ENCODE peak calls at places on chromosome 14, in eight cellular contexts. W is GM12878, L is vagina, N is endothelial cell of umbilical vein, V is HL-60, I is GM23338, B is breast epithelium, K is HCT116. M is an unnamed sample.

GRCh38 chr14:75205586-75205985 is 29.2 kb upstream of the TMED10 start:
- DNase-seq in V (peak), L (no peak), N (peak), W (no peak), B (no peak), I (no peak), K (no peak), M (no peak)

GRCh38 chr14:32444262-32444661 is 115.2 kb downstream of the AKAP6 start:
- DNase-seq in V (no peak), K (no peak), W (no peak), L (no peak), B (no peak), I (no peak), N (no peak), M (no peak)

GRCh38 chr14:94977016-94977415 is 180.3 kb downstream of the DICER1 start:
- DNase-seq in V (no peak), K (no peak), L (no peak), W (no peak), I (no peak), N (no peak), B (no peak), M (no peak)

GRCh38 chr14:73783107-73783727 is 68.4 kb upstream of the PTGR2 start:
- DNase-seq in L (no peak), B (no peak), W (no peak), N (no peak), V (no peak), K (no peak), I (peak), M (peak)

GRCh38 chr14:68610251-68610793 is 182.5 kb downstream of the ZFP36L1 start:
- DNase-seq in W (no peak), N (no peak), K (peak), I (no peak), B (no peak), V (no peak), L (no peak), M (peak)

GRCh38 chr14:103705158-103705523 is 10.1 kb downstream of the XRCC3 start:
- DNase-seq in W (no peak), I (no peak), B (no peak), K (no peak), V (no peak), L (no peak), N (peak), M (no peak)

GRCh38 chr14:72894623-72895378 is 900 bp upstream of the DPF3 start:
- DNase-seq in K (no peak), N (peak), V (no peak), I (peak), B (no peak), L (no peak), W (no peak), M (no peak)

GRCh38 chr14:64861916-64862315 is 17.8 kb downstream of the SPTB start:
- DNase-seq in I (peak), N (no peak), W (no peak), L (no peak), K (no peak), B (no peak), V (no peak), M (no peak)

GRCh38 chr14:74820288-74820687 is 55.7 kb downstream of the PROX2 start:
- DNase-seq in K (no peak), W (no peak), L (no peak), N (no peak), B (no peak), I (no peak), V (no peak), M (no peak)

GRCh38 chr14:102764220-102764671 is 13.0 kb upstream of the TRAF3 start:
- DNase-seq in V (no peak), I (no peak), N (no peak), L (no peak), W (peak), B (no peak), K (no peak), M (no peak)

GRCh38 chr14:89853976-89854693 is 100.4 kb downstream of the EFCAB11 start:
- DNase-seq in B (no peak), K (no peak), I (no peak), N (no peak), W (no peak), L (no peak), V (no peak), M (no peak)

GRCh38 chr14:106879241-106879640 is 1352.9 kb downstream of the TMEM121 start:
- DNase-seq in B (no peak), I (peak), N (no peak), V (peak), K (peak), W (no peak), L (no peak), M (no peak)

GRCh38 chr14:24741871-24742270 is 107.9 kb upstream of the GZMB start:
- DNase-seq in N (no peak), B (no peak), L (no peak), K (no peak), V (no peak), W (no peak), I (no peak), M (no peak)

GRCh38 chr14:65168840-65169239 is 66.5 kb upstream of the MAX start:
- DNase-seq in K (peak), V (no peak), W (no peak), I (peak), B (no peak), N (no peak), L (no peak), M (no peak)

GRCh38 chr14:70641548-70642312 is at the start of gene TTC9:
- DNase-seq in L (no peak), N (no peak), W (no peak), B (no peak), I (peak), K (no peak), V (no peak), M (no peak)

GRCh38 chr14:71852201-71852600 is 80.0 kb upstream of the RGS6 start:
- DNase-seq in L (no peak), W (no peak), V (peak), K (no peak), N (no peak), B (no peak), I (no peak), M (no peak)

GRCh38 chr14:96250545-96250944 is 5.5 kb upstream of the BDKRB1 start:
- DNase-seq in L (no peak), N (no peak), W (no peak), K (no peak), I (no peak), V (no peak), B (no peak), M (no peak)

GRCh38 chr14:55707365-55707804 is 127.4 kb downstream of the KTN1 start:
- DNase-seq in K (no peak), V (peak), I (peak), B (no peak), W (no peak), L (no peak), N (peak), M (no peak)

GRCh38 chr14:22572562-22573058 is 16.4 kb downstream of the DAD1 start:
- DNase-seq in W (no peak), B (no peak), I (no peak), N (peak), V (no peak), L (no peak), K (no peak), M (no peak)

GRCh38 chr14:92684801-92685560 is 63.4 kb downstream of the LGMN start:
- DNase-seq in N (no peak), K (no peak), L (no peak), V (no peak), I (peak), B (no peak), W (no peak), M (no peak)

GRCh38 chr14:22822017-22822618 is 6.9 kb upstream of the SLC7A7 start:
- DNase-seq in V (no peak), L (no peak), W (no peak), I (peak), B (no peak), K (no peak), N (no peak), M (no peak)

GRCh38 chr14:79544671-79545070 is 666.6 kb downstream of the DIO2 start:
- DNase-seq in N (no peak), W (no peak), B (no peak), V (no peak), I (no peak), K (no peak), L (no peak), M (no peak)

GRCh38 chr14:78412475-78412874 is 242.3 kb downstream of the NRXN3 start:
- DNase-seq in N (no peak), I (no peak), K (no peak), V (no peak), W (no peak), B (no peak), L (no peak), M (no peak)

GRCh38 chr14:92951261-92951660 is 28.3 kb downstream of the CHGA start:
- DNase-seq in V (no peak), L (no peak), K (no peak), W (no peak), B (no peak), I (no peak), N (no peak), M (no peak)

GRCh38 chr14:101505216-101505970 is 55.9 kb upstream of the DIO3 start:
- DNase-seq in N (no peak), I (no peak), K (no peak), V (no peak), W (no peak), L (no peak), B (peak), M (peak)
- TF ChIP-seq POLR2AphosphoS5 in N (no peak), I (no peak), K (no peak), V (no peak), W (no peak), L (no peak), B (no peak), M (no peak)

GRCh38 chr14:99749763-99750715 is 43.2 kb upstream of the EML1 start:
- DNase-seq in N (no peak), L (no peak), B (no peak), K (no peak), V (no peak), I (no peak), W (no peak), M (no peak)

GRCh38 chr14:99753225-99754140 is 39.7 kb upstream of the EML1 start:
- DNase-seq in V (no peak), I (peak), N (peak), W (no peak), K (no peak), B (no peak), L (no peak), M (no peak)

GRCh38 chr14:99750746-99751450 is 42.3 kb upstream of the EML1 start:
- DNase-seq in I (no peak), N (no peak), B (no peak), V (no peak), L (no peak), W (no peak), K (no peak), M (no peak)

GRCh38 chr14:99752486-99753121 is 40.6 kb upstream of the EML1 start:
- DNase-seq in V (no peak), W (no peak), I (no peak), L (no peak), B (no peak), N (peak), K (no peak), M (no peak)

GRCh38 chr14:99751539-99752485 is 41.4 kb upstream of the EML1 start:
- DNase-seq in W (no peak), L (no peak), K (no peak), V (no peak), B (no peak), I (no peak), N (peak), M (no peak)
- TF ChIP-seq POLR2AphosphoS5 in W (no peak), L (no peak), K (no peak), V (no peak), B (no peak), I (no peak), N (no peak), M (no peak)

GRCh38 chr14:33671556-33671955 is 279.3 kb downstream of the EGLN3 start:
- DNase-seq in K (no peak), N (peak), V (no peak), I (no peak), L (no peak), B (no peak), W (no peak), M (no peak)
- TF ChIP-seq POLR2AphosphoS5 in K (no peak), N (no peak), V (no peak), I (no peak), L (no peak), B (no peak), W (no peak), M (no peak)

DNA sequence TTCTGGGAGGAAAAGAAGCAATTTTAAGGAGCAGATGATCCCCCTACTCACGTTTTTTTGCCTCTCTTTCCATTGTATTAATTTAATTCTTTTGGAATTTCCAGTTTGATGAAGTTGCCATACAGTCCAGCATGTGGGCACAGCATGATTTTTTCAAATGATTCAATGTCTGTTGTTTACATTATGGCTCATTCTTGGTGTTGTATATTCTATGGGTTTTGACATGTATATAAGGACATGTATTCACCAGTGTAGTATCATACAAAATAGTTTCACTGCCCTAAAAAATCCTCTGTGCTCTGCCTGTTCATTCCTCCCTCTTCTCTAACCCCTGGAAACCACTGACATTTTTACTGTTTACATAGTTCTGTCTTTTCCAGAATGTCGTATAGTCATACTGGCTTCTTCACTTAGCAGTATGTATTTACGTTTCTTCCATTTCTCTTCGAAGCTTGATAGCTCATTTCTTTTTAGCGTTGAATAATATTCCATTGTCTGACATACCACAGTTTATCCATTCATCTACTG is 13.3 kb upstream of the KLHDC2 start:
- DNase-seq in K (no peak), N (no peak), I (no peak), B (no peak), L (no peak), W (no peak), V (no peak), M (no peak)
- TF ChIP-seq POLR2AphosphoS5 in K (no peak), N (no peak), I (no peak), B (no peak), L (no peak), W (no peak), V (no peak), M (no peak)

GRCh38 chr14:88599321-88599720 is 36.5 kb downstream of the ZC3H14 start:
- DNase-seq in B (no peak), W (no peak), N (no peak), L (no peak), K (no peak), V (no peak), I (no peak), M (no peak)
- TF ChIP-seq POLR2AphosphoS5 in B (no peak), W (no peak), N (no peak), L (no peak), K (no peak), V (no peak), I (no peak), M (no peak)

GRCh38 chr14:63245893-63246292 is 41.6 kb downstream of the RHOJ start:
- DNase-seq in I (no peak), K (no peak), B (no peak), W (no peak), V (no peak), N (peak), L (no peak), M (no peak)
- TF ChIP-seq POLR2AphosphoS5 in I (no peak), K (no peak), B (no peak), W (no peak), V (no peak), N (peak), L (no peak), M (no peak)

DNA sequence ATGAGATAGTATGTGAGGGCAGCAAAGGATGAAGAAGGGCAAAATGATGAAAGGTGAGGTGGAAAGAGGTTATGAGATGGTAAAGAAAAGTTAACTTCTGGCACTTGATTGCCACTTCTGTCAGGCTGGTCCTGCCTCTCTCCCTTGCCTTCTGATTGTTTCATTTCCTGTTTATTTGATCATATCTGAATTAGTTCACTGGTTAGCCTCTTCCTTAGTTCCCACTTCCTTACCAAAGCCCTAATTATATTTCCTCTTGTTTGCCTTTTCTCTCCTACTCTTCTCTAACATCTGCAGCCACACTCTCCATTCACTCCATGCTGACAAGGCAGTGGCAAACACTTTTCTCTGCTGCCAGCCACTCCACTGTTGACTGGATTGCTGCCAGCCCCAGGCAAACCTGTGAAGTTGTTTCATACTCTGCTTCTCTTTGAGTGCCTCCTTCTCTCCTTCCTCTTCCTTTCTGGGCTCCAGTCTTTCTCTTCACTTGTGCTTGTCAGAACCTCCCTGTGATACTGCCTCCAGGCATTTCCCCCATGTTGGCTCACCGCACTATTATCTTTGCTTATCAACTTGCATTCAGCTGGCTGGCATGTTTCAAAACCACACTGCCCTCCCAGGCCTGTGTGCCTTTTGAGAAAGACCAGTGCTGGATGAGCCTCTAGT is 8.1 kb downstream of the PNP start:
- DNase-seq in N (peak), I (no peak), W (no peak), V (peak), B (peak), L (no peak), K (no peak), M (no peak)
- TF ChIP-seq POLR2AphosphoS5 in N (peak), I (no peak), W (no peak), V (peak), B (no peak), L (peak), K (no peak), M (no peak)